ENCODE peak calls at places on chromosomes 2 and 18, in ten cellular contexts. One of them, this sample, is unnamed.

GRCh38 chr2:29033172-29033571 is 41.2 kb downstream of the PCARE start:
- DNase-seq in NCI-H526 treated with DMSO at 0.1 percent for 48 hours: no peak
- DNase-seq in WTC11: no peak
- DNase-seq in putamen: no peak
- DNase-seq in progenitor cell of endocrine pancreas: no peak
- DNase-seq in Ammon's horn: no peak
- DNase-seq in HFFc6: peak
- DNase-seq in psoas muscle: peak
- DNase-seq in GM23338: peak
- DNase-seq in occipital lobe: no peak
- DNase-seq in this sample: no peak

GRCh38 chr2:77721593-77721992 is 199.4 kb upstream of the LRRTM4 start:
- DNase-seq in NCI-H526 treated with DMSO at 0.1 percent for 48 hours: no peak
- DNase-seq in WTC11: no peak
- DNase-seq in putamen: no peak
- DNase-seq in progenitor cell of endocrine pancreas: no peak
- DNase-seq in Ammon's horn: no peak
- DNase-seq in HFFc6: no peak
- DNase-seq in psoas muscle: no peak
- DNase-seq in GM23338: no peak
- DNase-seq in occipital lobe: no peak
- DNase-seq in this sample: no peak

GRCh38 chr2:43292297-43292696 is 65.9 kb upstream of the ZFP36L2 start:
- DNase-seq in NCI-H526 treated with DMSO at 0.1 percent for 48 hours: no peak
- DNase-seq in WTC11: no peak
- DNase-seq in putamen: no peak
- DNase-seq in progenitor cell of endocrine pancreas: no peak
- DNase-seq in Ammon's horn: no peak
- DNase-seq in HFFc6: no peak
- DNase-seq in psoas muscle: no peak
- DNase-seq in GM23338: no peak
- DNase-seq in occipital lobe: no peak
- DNase-seq in this sample: no peak

GRCh38 chr18:55927831-55928230 is 339.8 kb upstream of the TCF4 start:
- DNase-seq in NCI-H526 treated with DMSO at 0.1 percent for 48 hours: no peak
- DNase-seq in WTC11: no peak
- DNase-seq in putamen: no peak
- DNase-seq in progenitor cell of endocrine pancreas: no peak
- DNase-seq in Ammon's horn: no peak
- DNase-seq in HFFc6: peak
- DNase-seq in psoas muscle: no peak
- DNase-seq in GM23338: no peak
- DNase-seq in occipital lobe: no peak
- DNase-seq in this sample: no peak

GRCh38 chr2:237154894-237155851 is 69.5 kb downstream of the COPS8 start:
- DNase-seq in NCI-H526 treated with DMSO at 0.1 percent for 48 hours: no peak
- DNase-seq in WTC11: no peak
- DNase-seq in putamen: no peak
- DNase-seq in progenitor cell of endocrine pancreas: no peak
- DNase-seq in Ammon's horn: no peak
- DNase-seq in HFFc6: no peak
- DNase-seq in psoas muscle: no peak
- DNase-seq in GM23338: no peak
- DNase-seq in occipital lobe: no peak
- DNase-seq in this sample: no peak

GRCh38 chr2:35298493-35298892 is 1057.1 kb upstream of the CRIM1 start:
- DNase-seq in NCI-H526 treated with DMSO at 0.1 percent for 48 hours: no peak
- DNase-seq in WTC11: no peak
- DNase-seq in putamen: no peak
- DNase-seq in progenitor cell of endocrine pancreas: no peak
- DNase-seq in Ammon's horn: no peak
- DNase-seq in HFFc6: peak
- DNase-seq in psoas muscle: no peak
- DNase-seq in GM23338: no peak
- DNase-seq in occipital lobe: no peak
- DNase-seq in this sample: no peak

GRCh38 chr18:3199942-3200645 is 19.7 kb downstream of the MYOM1 start:
- DNase-seq in NCI-H526 treated with DMSO at 0.1 percent for 48 hours: no peak
- DNase-seq in WTC11: no peak
- DNase-seq in putamen: no peak
- DNase-seq in progenitor cell of endocrine pancreas: no peak
- DNase-seq in Ammon's horn: no peak
- DNase-seq in HFFc6: no peak
- DNase-seq in psoas muscle: no peak
- DNase-seq in GM23338: no peak
- DNase-seq in occipital lobe: no peak
- DNase-seq in this sample: no peak

GRCh38 chr2:204024503-204024902 is 87.9 kb downstream of the ICOS start:
- DNase-seq in NCI-H526 treated with DMSO at 0.1 percent for 48 hours: no peak
- DNase-seq in WTC11: peak
- DNase-seq in putamen: peak
- DNase-seq in progenitor cell of endocrine pancreas: no peak
- DNase-seq in Ammon's horn: peak
- DNase-seq in HFFc6: peak
- DNase-seq in psoas muscle: no peak
- DNase-seq in GM23338: peak
- DNase-seq in occipital lobe: no peak
- DNase-seq in this sample: peak

This sample was measured in head of caudate nucleus.